ENCODE peak calls at places on chromosomes 13 and 19, in five cellular contexts. A, B, W, H and V are unnamed samples. For H4K20me1, the result is how much of the 10 kb centered on the place peaks cover.

GRCh38 chr19:46689358-46689757 is 27.6 kb downstream of the PRKD2 start:
- DNase-seq in A (no peak), B (no peak), W (no peak), H (no peak), V (no peak)

GRCh38 chr19:23075031-23075733 is 41.6 kb upstream of the ZNF730 start:
- DNase-seq in A (no peak), B (peak), W (peak), H (no peak), V (no peak)

GRCh38 chr13:23447927-23448326 is 14.4 kb upstream of the SACS start:
- DNase-seq in A (no peak), B (no peak), W (no peak), H (no peak), V (no peak)

GRCh38 chr13:112103971-112104872 is 37.3 kb downstream of the SOX1 start:
- DNase-seq in A (no peak), B (no peak), W (no peak), H (no peak), V (no peak)

GRCh38 chr19:11426656-11427055 is 7.5 kb upstream of the RGL3 start:
- DNase-seq in A (no peak), B (no peak), W (no peak), H (no peak), V (no peak)

GRCh38 chr13:76667551-76667950 is 218.7 kb downstream of the KCTD12 start:
- DNase-seq in A (no peak), B (no peak), W (peak), H (no peak), V (no peak)

GRCh38 chr13:61880576-61881283 is 465.1 kb upstream of the PCDH20 start:
- DNase-seq in A (no peak), B (peak), W (peak), H (peak), V (peak)

GRCh38 chr13:40377783-40378182 is 288.7 kb downstream of the FOXO1 start:
- DNase-seq in A (no peak), B (no peak), W (no peak), H (no peak), V (no peak)

GRCh38 chr13:106182404-106182803 is 353.1 kb downstream of the EFNB2 start:
- DNase-seq in A (no peak), B (no peak), W (no peak), H (no peak), V (peak)

GRCh38 chr13:98875146-98875729 is 102.6 kb downstream of the DOCK9 start:
- DNase-seq in A (no peak), B (no peak), W (no peak), H (no peak), V (no peak)

GRCh38 chr13:51646041-51646670 is 61.9 kb downstream of the WDFY2 start:
- DNase-seq in A (no peak), B (no peak), W (no peak), H (no peak), V (no peak)

GRCh38 chr13:102678339-102679122 is 16.3 kb downstream of the METTL21C start:
- DNase-seq in A (no peak), B (no peak), W (no peak), H (no peak), V (no peak)

DNA sequence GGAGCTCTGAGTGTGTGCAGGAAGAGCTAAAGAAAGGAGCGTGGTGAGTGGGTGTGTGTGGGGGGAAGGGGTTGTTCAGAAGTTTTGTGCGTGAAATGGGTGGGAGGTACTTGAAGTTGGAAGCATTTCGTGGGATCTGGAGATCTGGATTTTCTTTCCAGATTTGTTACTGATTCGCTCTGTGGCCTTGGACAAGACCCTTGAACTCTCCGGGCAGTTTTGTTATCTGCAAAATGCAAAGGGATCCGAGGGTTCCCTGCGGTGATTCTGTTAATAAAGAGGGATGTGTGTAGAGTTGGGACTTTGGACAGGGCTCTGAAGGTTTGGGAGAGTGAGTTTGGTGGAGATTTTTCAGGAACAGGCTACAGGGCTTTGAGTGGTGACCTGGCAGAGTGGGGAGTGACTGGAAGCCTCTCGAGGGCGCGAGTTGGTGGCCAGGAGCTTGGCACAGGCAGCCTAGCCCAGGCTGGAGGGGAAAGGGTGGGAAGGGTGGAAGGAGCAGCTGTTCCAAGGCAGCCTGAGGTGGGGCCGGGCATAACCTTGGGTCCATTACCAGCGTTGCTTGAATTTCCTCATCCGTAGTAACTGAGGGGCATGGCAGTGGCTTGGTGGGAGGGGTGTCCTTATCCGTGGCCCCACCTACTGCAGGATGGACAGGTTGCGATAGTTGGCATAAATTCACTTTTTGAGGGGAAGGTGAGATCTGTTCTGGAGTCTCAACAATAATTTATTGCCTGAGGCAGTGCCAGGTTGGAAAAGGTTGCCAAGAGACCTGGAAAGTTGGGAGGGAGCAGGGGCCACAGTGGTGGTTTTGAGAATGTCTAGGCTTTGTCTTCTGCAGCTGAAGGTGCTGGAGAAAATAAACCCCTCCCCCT is 2.1 kb downstream of the ACTN4 start:
- DNase-seq in A (no peak), B (no peak), W (no peak), H (peak), V (no peak)
- H4K20me1 ChIP-seq in A (under half), B (under half), W (under half), H (under half), V (under half)

GRCh38 chr19:45339629-45340028 is 921 bp upstream of the KLC3 start:
- DNase-seq in A (no peak), B (no peak), W (no peak), H (no peak), V (no peak)

GRCh38 chr19:45340899-45341453 is 426 bp downstream of the KLC3 start:
- DNase-seq in A (no peak), B (no peak), W (no peak), H (no peak), V (no peak)

GRCh38 chr19:45342911-45343310 is 2.4 kb downstream of the KLC3 start:
- DNase-seq in A (no peak), B (no peak), W (no peak), H (no peak), V (no peak)

GRCh38 chr19:45336696-45337251 is 3.8 kb upstream of the KLC3 start:
- DNase-seq in A (no peak), B (no peak), W (peak), H (no peak), V (no peak)

GRCh38 chr19:45340232-45340898 is at the start of gene KLC3:
- DNase-seq in A (no peak), B (peak), W (peak), H (no peak), V (peak)
- TF ChIP-seq ZBTB33 in A (no peak), B (no peak), W (no peak), H (no peak), V (no peak)

DNA sequence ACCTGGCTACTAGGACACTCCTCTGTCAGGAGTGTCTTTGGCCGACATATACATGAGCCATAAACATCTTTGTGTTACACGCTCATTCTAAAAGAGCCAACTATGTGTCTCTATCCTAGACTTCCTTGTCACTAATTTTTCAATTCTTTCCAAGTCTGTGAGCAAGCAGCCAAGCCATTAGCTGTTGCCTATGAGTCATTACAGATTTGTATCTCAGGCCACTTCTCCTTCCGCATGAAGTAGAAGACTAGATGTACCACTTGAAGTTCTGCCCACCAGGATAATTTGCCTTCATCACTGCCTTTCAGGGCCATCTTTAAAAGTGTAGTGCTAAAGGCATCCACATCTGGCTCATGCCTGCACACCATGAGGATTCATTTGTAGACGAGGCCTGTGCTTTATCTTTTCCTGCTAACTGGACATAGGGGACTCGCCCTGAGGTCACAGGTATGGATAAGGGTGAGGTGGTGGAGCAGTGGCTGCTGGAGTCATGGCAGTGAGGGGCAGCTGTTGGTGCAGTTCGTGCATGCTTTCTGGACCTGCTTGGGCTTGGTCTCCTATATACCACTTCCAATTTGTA is 126.1 kb upstream of the KL start:
- DNase-seq in A (no peak), B (no peak), W (no peak), H (no peak), V (no peak)
- TF ChIP-seq SIN3A in A (no peak), B (no peak), W (no peak), H (no peak), V (no peak)

GRCh38 chr19:55677572-55678028 is 2.6 kb downstream of the EPN1 start:
- DNase-seq in A (no peak), B (peak), W (no peak), H (no peak), V (no peak)
- H4K20me1 ChIP-seq in A (under half), B (under half), W (half or more), H (under half), V (under half)

GRCh38 chr19:13051581-13052165 is 51.0 kb downstream of the LYL1 start:
- DNase-seq in A (no peak), B (peak), W (no peak), H (peak), V (no peak)
- TF ChIP-seq ZBTB33 in A (no peak), B (no peak), W (no peak), H (no peak), V (no peak)

GRCh38 chr19:51690359-51691121 is 2.6 kb upstream of the SPACA6 start:
- DNase-seq in A (no peak), B (peak), W (peak), H (no peak), V (no peak)
- TF ChIP-seq SIN3A in A (no peak), B (no peak), W (no peak), H (no peak), V (no peak)

GRCh38 chr19:18781047-18781600 is 10.0 kb downstream of the COMP start:
- DNase-seq in A (no peak), B (no peak), W (no peak), H (no peak), V (no peak)

GRCh38 chr19:18780631-18781030 is 10.5 kb downstream of the COMP start:
- DNase-seq in A (no peak), B (no peak), W (no peak), H (no peak), V (no peak)

GRCh38 chr19:18778826-18779354 is 12.2 kb downstream of the COMP start:
- DNase-seq in A (no peak), B (no peak), W (no peak), H (no peak), V (no peak)

GRCh38 chr19:18781885-18782527 is 9.1 kb downstream of the COMP start:
- DNase-seq in A (no peak), B (no peak), W (no peak), H (no peak), V (no peak)

DNA sequence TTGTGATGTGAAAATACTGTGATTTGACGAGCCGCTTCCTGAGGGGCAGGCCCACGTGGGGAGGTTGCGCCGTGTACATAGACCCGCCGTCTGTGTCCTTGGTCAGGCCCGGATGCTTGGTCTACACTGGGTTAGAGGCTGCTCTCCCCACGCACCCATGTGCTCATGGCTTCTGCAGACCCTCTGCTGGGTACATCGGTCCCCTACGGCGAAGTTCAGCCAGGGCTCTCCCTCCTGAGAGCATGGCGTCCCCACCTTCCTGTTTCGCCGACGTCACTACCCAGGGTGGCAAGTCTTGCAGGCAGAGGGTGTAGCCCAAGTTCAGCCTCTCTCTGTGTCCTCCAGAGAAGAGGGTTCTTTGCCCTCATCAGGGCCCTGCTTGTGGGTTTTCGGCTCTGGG is 11.0 kb downstream of the COMP start:
- DNase-seq in A (no peak), B (no peak), W (no peak), H (no peak), V (no peak)
- H4K20me1 ChIP-seq in A (under half), B (under half), W (under half), H (under half), V (under half)

DNA sequence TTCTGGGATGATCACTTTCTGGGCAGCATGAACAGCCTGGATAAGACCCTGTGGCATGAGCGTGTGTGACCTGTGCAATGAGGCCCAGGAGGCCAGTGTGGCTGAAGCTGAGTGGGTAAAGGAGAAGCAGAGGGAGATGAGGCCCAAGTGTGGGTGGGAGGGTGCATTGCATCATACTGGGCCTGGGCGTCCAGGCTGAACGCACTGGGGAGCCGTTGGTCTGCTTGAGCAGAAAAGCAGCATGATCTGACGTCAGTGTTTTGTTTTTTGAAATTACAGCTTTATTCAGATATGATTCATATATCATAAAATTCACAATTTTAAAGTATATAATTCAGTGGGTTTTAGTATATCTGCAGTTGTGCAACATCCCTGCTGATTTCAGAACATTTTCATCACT is 409.7 kb downstream of the HS6ST3 start:
- DNase-seq in A (no peak), B (no peak), W (no peak), H (no peak), V (no peak)
- TF ChIP-seq ZBTB33 in A (no peak), B (no peak), W (no peak), H (no peak), V (no peak)

GRCh38 chr13:48398450-48399095 is 14.3 kb downstream of the LPAR6 start:
- DNase-seq in A (no peak), B (no peak), W (no peak), H (no peak), V (no peak)
- TF ChIP-seq SIN3A in A (no peak), B (no peak), W (no peak), H (no peak), V (no peak)